ENCODE peak calls at places on chromosome 20, in eight cellular contexts. U is right cardiac atrium, B is neural progenitor cell, I is RWPE1, X is fibroblast of lung, F is AG04450, D is HepG2, P is ascending aorta. G is an unnamed sample.

GRCh38 chr20:49140411-49140810 is 47.7 kb downstream of the STAU1 start:
- DNase-seq in B (no peak), I (no peak), P (no peak), D (no peak), X (no peak), U (no peak), F (no peak), G (no peak)

GRCh38 chr20:49656304-49656703 is 57.4 kb downstream of the B4GALT5 start:
- DNase-seq in U (no peak), P (no peak), X (peak), F (no peak), I (no peak), D (no peak), B (no peak), G (no peak)

GRCh38 chr20:38143646-38144554 is 21.2 kb downstream of the TGM2 start:
- DNase-seq in F (peak), P (peak), B (no peak), D (peak), U (peak), X (peak), I (peak), G (peak)

GRCh38 chr20:16476032-16476431 is 97.2 kb downstream of the KIF16B start:
- DNase-seq in I (peak), U (no peak), X (peak), B (peak), D (peak), F (no peak), P (no peak), G (no peak)

GRCh38 chr20:6469695-6470094 is 297.8 kb upstream of the BMP2 start:
- DNase-seq in F (no peak), P (no peak), I (no peak), X (no peak), D (no peak), U (no peak), B (no peak), G (no peak)

GRCh38 chr20:37911838-37912273 is 8.9 kb downstream of the VSTM2L start:
- DNase-seq in I (no peak), P (no peak), D (no peak), U (peak), X (peak), F (no peak), B (peak), G (no peak)

GRCh38 chr20:6381887-6382286 is 259.1 kb upstream of the FERMT1 start:
- DNase-seq in I (peak), B (peak), D (peak), F (peak), X (peak), U (no peak), P (no peak), G (no peak)

GRCh38 chr20:39111359-39112195 is 149.4 kb downstream of the DHX35 start:
- DNase-seq in F (no peak), P (no peak), X (no peak), U (no peak), I (no peak), D (no peak), B (no peak), G (no peak)

GRCh38 chr20:38935967-38936407 is 9.8 kb downstream of the FAM83D start:
- DNase-seq in I (peak), U (no peak), F (no peak), B (no peak), X (peak), D (no peak), P (no peak), G (peak)

GRCh38 chr20:40160151-40160550 is 528.9 kb downstream of the MAFB start:
- DNase-seq in U (peak), B (peak), D (peak), P (no peak), F (no peak), X (no peak), I (peak), G (no peak)

GRCh38 chr20:1331801-1332453 is 3.0 kb upstream of the SDCBP2 start:
- DNase-seq in D (no peak), U (no peak), B (no peak), F (no peak), P (no peak), X (no peak), I (no peak), G (no peak)

GRCh38 chr20:1331101-1331500 is 2.2 kb upstream of the SDCBP2 start:
- DNase-seq in X (no peak), D (no peak), U (no peak), P (no peak), I (no peak), B (no peak), F (no peak), G (no peak)

GRCh38 chr20:1327827-1328679 is 886 bp downstream of the SDCBP2 start:
- DNase-seq in I (no peak), P (no peak), F (no peak), U (no peak), D (peak), X (no peak), B (no peak), G (no peak)

GRCh38 chr20:1328680-1329330 is at the start of gene SDCBP2:
- DNase-seq in D (no peak), F (no peak), B (no peak), X (no peak), U (no peak), I (peak), P (no peak), G (peak)

DNA sequence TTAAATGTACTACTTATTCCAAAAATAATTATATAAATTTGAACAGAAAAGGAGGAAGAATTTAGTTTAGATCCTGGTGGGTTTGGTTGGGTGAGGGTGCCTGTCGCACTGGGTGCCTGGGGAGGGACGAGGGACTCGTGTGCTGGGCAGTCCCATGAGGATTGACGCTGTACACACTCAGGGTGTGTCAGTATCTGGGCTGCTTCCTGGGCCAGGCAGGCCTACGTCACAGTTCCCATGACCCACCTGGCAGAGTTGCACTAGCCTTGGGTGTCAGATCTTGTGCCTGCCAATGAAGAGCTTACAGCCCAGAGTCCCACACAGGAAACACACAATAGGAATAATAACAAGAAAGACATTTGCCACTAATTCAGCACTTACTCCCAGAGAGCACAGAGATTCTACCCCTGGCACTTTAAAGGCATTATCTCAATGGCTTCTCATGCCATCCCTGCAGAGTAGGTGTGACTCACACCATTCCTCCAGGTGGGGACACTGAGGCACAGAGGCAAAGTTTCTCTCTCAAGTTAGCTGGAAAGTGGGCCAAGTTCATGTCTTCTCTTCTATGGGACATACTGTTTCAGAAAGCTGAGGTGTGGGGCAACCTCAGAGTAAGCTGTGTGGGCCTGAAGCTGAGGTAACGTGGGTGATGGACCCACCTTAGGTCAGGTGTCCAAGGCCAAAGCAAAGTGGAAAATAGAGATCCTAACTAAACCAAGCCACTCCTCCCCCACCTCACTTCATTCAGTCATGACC is 1.3 kb upstream of the SDCBP2 start:
- DNase-seq in B (no peak), U (peak), X (no peak), D (no peak), F (no peak), I (peak), P (no peak), G (peak)
- H3K27ac ChIP-seq in B (no peak), U (peak), X (no peak), D (no peak), F (no peak), I (peak), P (peak), G (peak)

GRCh38 chr20:15446373-15446772 is 1109.0 kb upstream of the FLRT3 start:
- DNase-seq in P (no peak), X (peak), D (no peak), F (no peak), U (peak), B (no peak), I (peak), G (no peak)
- H3K27ac ChIP-seq in P (no peak), X (no peak), D (no peak), F (no peak), U (no peak), B (no peak), I (no peak), G (no peak)

DNA sequence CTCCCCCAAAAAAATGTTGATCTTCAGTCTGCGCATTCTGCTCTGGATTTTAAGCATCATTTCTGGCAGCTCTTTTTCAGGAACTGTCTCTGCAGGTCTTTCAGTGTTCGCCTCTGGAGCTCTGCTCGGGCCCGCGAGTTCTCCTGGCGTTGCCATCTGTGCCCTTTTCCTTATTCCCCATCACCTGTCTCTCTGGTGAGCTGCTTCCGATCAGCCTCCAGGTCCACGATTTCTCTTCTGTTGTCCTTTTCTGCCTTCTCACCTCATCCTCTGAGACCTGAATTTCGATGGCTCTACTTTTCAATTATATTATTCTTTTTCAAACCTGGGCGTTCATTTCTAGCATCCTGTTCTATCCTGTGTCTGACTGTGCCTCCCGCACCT is 590 bp upstream of the MAP1LC3A start:
- DNase-seq in P (no peak), X (no peak), F (no peak), B (no peak), I (peak), U (peak), D (no peak), G (no peak)
- H3K27ac ChIP-seq in P (peak), X (peak), F (peak), B (no peak), I (peak), U (peak), D (no peak), G (no peak)

DNA sequence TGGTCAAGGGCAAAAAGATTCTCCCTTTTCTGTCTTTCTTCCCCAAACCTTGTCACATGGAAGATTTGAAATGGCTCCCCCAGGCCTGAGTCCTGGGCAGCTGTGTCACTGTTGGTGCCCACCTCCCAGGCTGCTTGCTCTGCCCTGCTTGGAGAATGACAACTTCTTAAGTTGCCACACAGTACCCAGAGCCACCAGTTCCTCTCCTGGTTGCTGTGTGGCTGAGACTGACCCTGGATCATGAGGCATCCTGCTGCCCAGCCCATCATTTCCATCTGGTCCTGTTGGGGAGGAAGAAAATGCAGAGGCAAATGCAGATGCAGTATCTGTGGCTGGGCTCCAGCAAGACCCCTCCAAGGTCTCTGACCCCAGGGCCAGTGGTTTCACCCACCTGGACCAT is 113.7 kb downstream of the PHACTR3 start:
- DNase-seq in U (no peak), I (no peak), X (no peak), B (no peak), D (no peak), P (no peak), F (no peak), G (no peak)
- H3K27ac ChIP-seq in U (no peak), I (no peak), X (no peak), B (no peak), D (no peak), P (no peak), F (no peak), G (no peak)

DNA sequence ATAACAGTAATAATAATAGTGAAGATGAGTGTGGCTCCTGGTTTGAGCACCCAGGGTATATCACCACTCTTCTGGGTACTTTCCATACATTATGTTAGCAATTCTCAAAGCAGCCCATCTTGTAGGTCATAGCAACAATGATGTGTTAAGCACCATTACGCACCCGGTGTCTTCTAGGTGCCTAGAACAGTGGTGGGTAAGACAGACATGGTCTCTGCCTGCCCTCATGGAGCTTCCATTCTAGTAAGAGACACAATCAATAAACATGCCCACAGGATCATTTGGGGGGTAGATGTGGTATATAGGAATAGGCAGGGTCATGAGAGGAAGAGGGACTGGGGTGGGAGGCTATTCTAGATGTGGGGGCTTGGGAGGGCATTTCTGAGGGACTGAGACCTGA is 21.0 kb upstream of the OCSTAMP start:
- DNase-seq in X (no peak), B (no peak), F (no peak), U (no peak), I (no peak), P (no peak), D (no peak), G (no peak)
- H3K27ac ChIP-seq in X (no peak), B (no peak), F (no peak), U (no peak), I (no peak), P (no peak), D (no peak), G (no peak)

GRCh38 chr20:50673831-50674825 is 17.2 kb downstream of the RIPOR3 start:
- DNase-seq in B (no peak), I (no peak), F (no peak), D (no peak), P (no peak), U (no peak), X (no peak), G (no peak)
- H3K27ac ChIP-seq in B (no peak), I (no peak), F (no peak), D (no peak), P (no peak), U (no peak), X (no peak), G (no peak)

GRCh38 chr20:54933212-54933904 is 458.0 kb downstream of the DOK5 start:
- DNase-seq in D (no peak), U (no peak), X (no peak), B (no peak), F (no peak), P (no peak), I (no peak), G (no peak)
- H3K27ac ChIP-seq in D (no peak), U (no peak), X (no peak), B (no peak), F (no peak), P (no peak), I (no peak), G (no peak)

G was measured in epithelial cell of prostate.